ENCODE peak calls at places on chromosomes 6 and 20, in five cellular contexts. One of them, this sample, is unnamed.

GRCh38 chr6:37110455-37111155 is 59.3 kb upstream of the PIM1 start:
- DNase-seq in HT-29: no peak
- DNase-seq in fibroblast of lung: peak; percentile 23
- DNase-seq in NCI-H460: no peak
- DNase-seq in left ventricle myocardium inferior: no peak
- DNase-seq in this sample: peak; percentile 50

GRCh38 chr6:161476711-161477110 is 202.8 kb upstream of the AGPAT4 start:
- DNase-seq in HT-29: no peak
- DNase-seq in fibroblast of lung: peak; percentile 96
- DNase-seq in NCI-H460: no peak
- DNase-seq in left ventricle myocardium inferior: no peak
- DNase-seq in this sample: no peak

GRCh38 chr20:41218466-41218865 is 81.1 kb downstream of the PLCG1 start:
- DNase-seq in HT-29: no peak
- DNase-seq in fibroblast of lung: peak; percentile 87
- DNase-seq in NCI-H460: no peak
- DNase-seq in left ventricle myocardium inferior: no peak
- DNase-seq in this sample: no peak

GRCh38 chr20:47205577-47206123 is 150.8 kb downstream of the ZMYND8 start:
- DNase-seq in HT-29: peak; percentile 91
- DNase-seq in fibroblast of lung: peak; percentile 78
- DNase-seq in NCI-H460: peak; percentile 56
- DNase-seq in left ventricle myocardium inferior: peak; percentile 79
- DNase-seq in this sample: peak; percentile 60

GRCh38 chr6:159080217-159080976 is 35.6 kb upstream of the TAGAP start:
- DNase-seq in HT-29: no peak
- DNase-seq in fibroblast of lung: no peak
- DNase-seq in NCI-H460: no peak
- DNase-seq in left ventricle myocardium inferior: no peak
- DNase-seq in this sample: no peak

GRCh38 chr6:143139239-143139784 is 78.6 kb downstream of the AIG1 start:
- DNase-seq in HT-29: no peak
- DNase-seq in fibroblast of lung: no peak
- DNase-seq in NCI-H460: no peak
- DNase-seq in left ventricle myocardium inferior: no peak
- DNase-seq in this sample: no peak

GRCh38 chr6:139600919-139601470 is 226.5 kb upstream of the CITED2 start:
- DNase-seq in HT-29: no peak
- DNase-seq in fibroblast of lung: no peak
- DNase-seq in NCI-H460: no peak
- DNase-seq in left ventricle myocardium inferior: no peak
- DNase-seq in this sample: peak; percentile 39

GRCh38 chr20:35708502-35708901 is 9.3 kb downstream of the ROMO1 start:
- DNase-seq in HT-29: no peak
- DNase-seq in fibroblast of lung: no peak
- DNase-seq in NCI-H460: no peak
- DNase-seq in left ventricle myocardium inferior: no peak
- DNase-seq in this sample: no peak

GRCh38 chr6:2111162-2111677 is 134.2 kb downstream of the GMDS start:
- DNase-seq in HT-29: no peak
- DNase-seq in fibroblast of lung: peak; percentile 77
- DNase-seq in NCI-H460: no peak
- DNase-seq in left ventricle myocardium inferior: no peak
- DNase-seq in this sample: peak; percentile 35

GRCh38 chr6:85129881-85130280 is 320.0 kb upstream of the NT5E start:
- DNase-seq in HT-29: no peak
- DNase-seq in fibroblast of lung: no peak
- DNase-seq in NCI-H460: no peak
- DNase-seq in left ventricle myocardium inferior: no peak
- DNase-seq in this sample: no peak

GRCh38 chr6:118708055-118708454 is 56.7 kb upstream of the CEP85L start:
- DNase-seq in HT-29: no peak
- DNase-seq in fibroblast of lung: peak; percentile 70
- DNase-seq in NCI-H460: peak; percentile 49
- DNase-seq in left ventricle myocardium inferior: no peak
- DNase-seq in this sample: no peak

GRCh38 chr6:34908194-34908593 is 19.1 kb downstream of the ANKS1A start:
- DNase-seq in HT-29: no peak
- DNase-seq in fibroblast of lung: no peak
- DNase-seq in NCI-H460: no peak
- DNase-seq in left ventricle myocardium inferior: no peak
- DNase-seq in this sample: no peak

GRCh38 chr6:158654498-158654897 is 4.6 kb downstream of the SYTL3 start:
- DNase-seq in HT-29: no peak
- DNase-seq in fibroblast of lung: peak; percentile 89
- DNase-seq in NCI-H460: no peak
- DNase-seq in left ventricle myocardium inferior: peak; percentile 82
- DNase-seq in this sample: no peak

GRCh38 chr6:151063339-151063738 is 176.4 kb upstream of the AKAP12 start:
- DNase-seq in HT-29: peak; percentile 44
- DNase-seq in fibroblast of lung: peak; percentile 96
- DNase-seq in NCI-H460: no peak
- DNase-seq in left ventricle myocardium inferior: no peak
- DNase-seq in this sample: no peak

GRCh38 chr6:56416247-56416646 is 168.9 kb upstream of the COL21A1 start:
- DNase-seq in HT-29: no peak
- DNase-seq in fibroblast of lung: peak; percentile 68
- DNase-seq in NCI-H460: no peak
- DNase-seq in left ventricle myocardium inferior: no peak
- DNase-seq in this sample: no peak